ENCODE peak calls at places on chromosome 4, in six cellular contexts. G, K, X, J, A and N are unnamed samples. For H3K27me3, the result is how much of the 10 kb centered on the place peaks cover.

GRCh38 chr4:168648929-168649328 is 152.1 kb downstream of the PALLD start:
- DNase-seq in G (no peak), K (no peak), X (no peak), J (peak), A (no peak), N (no peak)

GRCh38 chr4:41670530-41670929 is 78.0 kb downstream of the PHOX2B start:
- DNase-seq in G (no peak), K (no peak), X (no peak), J (no peak), A (peak), N (no peak)

GRCh38 chr4:14072506-14072905 is 445.0 kb upstream of the BOD1L1 start:
- DNase-seq in G (no peak), K (no peak), X (no peak), J (no peak), A (no peak), N (no peak)

GRCh38 chr4:124641715-124642380 is 70.7 kb downstream of the ANKRD50 start:
- DNase-seq in G (no peak), K (no peak), X (no peak), J (peak), A (no peak), N (no peak)

GRCh38 chr4:10237131-10237530 is 120.5 kb upstream of the WDR1 start:
- DNase-seq in G (no peak), K (no peak), X (no peak), J (no peak), A (no peak), N (no peak)

GRCh38 chr4:115687356-115687755 is 573.9 kb upstream of the NDST4 start:
- DNase-seq in G (no peak), K (no peak), X (no peak), J (peak), A (no peak), N (no peak)

GRCh38 chr4:182736207-182736606 is 181.0 kb downstream of the DCTD start:
- DNase-seq in G (no peak), K (no peak), X (no peak), J (no peak), A (no peak), N (no peak)

GRCh38 chr4:185998791-185999190 is 70.2 kb upstream of the TLR3 start:
- DNase-seq in G (no peak), K (no peak), X (no peak), J (peak), A (no peak), N (no peak)

GRCh38 chr4:83757121-83757621 is 221.3 kb downstream of the GPAT3 start:
- DNase-seq in G (no peak), K (no peak), X (no peak), J (peak), A (no peak), N (no peak)

GRCh38 chr4:182337366-182337765 is 94.2 kb downstream of the TENM3 start:
- DNase-seq in G (no peak), K (no peak), X (no peak), J (no peak), A (no peak), N (no peak)

GRCh38 chr4:159006202-159006601 is 96.7 kb upstream of the RAPGEF2 start:
- DNase-seq in G (no peak), K (no peak), X (no peak), J (peak), A (no peak), N (no peak)

GRCh38 chr4:16197842-16198241 is 28.4 kb downstream of the TAPT1 start:
- DNase-seq in G (no peak), K (no peak), X (no peak), J (no peak), A (no peak), N (no peak)

GRCh38 chr4:52823478-52824092 is 38.5 kb upstream of the RASL11B start:
- DNase-seq in G (no peak), K (no peak), X (no peak), J (peak), A (no peak), N (no peak)

GRCh38 chr4:55172694-55173287 is 47.4 kb upstream of the KDR start:
- DNase-seq in G (peak), K (no peak), X (no peak), J (peak), A (peak), N (no peak)

GRCh38 chr4:72397314-72397713 is 171.7 kb downstream of the ADAMTS3 start:
- DNase-seq in G (no peak), K (peak), X (peak), J (peak), A (no peak), N (no peak)

GRCh38 chr4:126465341-126465740 is 1150.6 kb downstream of the FAT4 start:
- DNase-seq in G (no peak), K (no peak), X (no peak), J (no peak), A (no peak), N (no peak)

GRCh38 chr4:10461091-10461849 is 4.0 kb upstream of the ZNF518B start:
- DNase-seq in G (peak), K (peak), X (peak), J (peak), A (peak), N (no peak)

GRCh38 chr4:76067652-76068286 is 6.7 kb upstream of the ART3 start:
- DNase-seq in G (peak), K (peak), X (peak), J (peak), A (peak), N (peak)

GRCh38 chr4:87073187-87073569 is 138.4 kb downstream of the AFF1 start:
- DNase-seq in G (no peak), K (no peak), X (no peak), J (no peak), A (no peak), N (no peak)

GRCh38 chr4:88110826-88111225 is 47.6 kb downstream of the ABCG2 start:
- DNase-seq in G (no peak), K (no peak), X (no peak), J (no peak), A (no peak), N (no peak)

GRCh38 chr4:98801259-98801725 is 127.6 kb downstream of the EIF4E start:
- DNase-seq in G (no peak), K (no peak), X (no peak), J (no peak), A (no peak), N (no peak)

GRCh38 chr4:42512226-42512625 is 114.9 kb downstream of the SHISA3 start:
- DNase-seq in G (no peak), K (no peak), X (no peak), J (no peak), A (no peak), N (no peak)

GRCh38 chr4:102438873-102439614 is 62.1 kb upstream of the NFKB1 start:
- DNase-seq in G (no peak), K (peak), X (no peak), J (peak), A (no peak), N (no peak)

GRCh38 chr4:79772510-79772909 is 300.5 kb downstream of the ANTXR2 start:
- DNase-seq in G (no peak), K (no peak), X (no peak), J (no peak), A (no peak), N (no peak)

GRCh38 chr4:107854326-107855030 is 29.7 kb downstream of the SGMS2 start:
- DNase-seq in G (no peak), K (no peak), X (no peak), J (peak), A (no peak), N (no peak)

GRCh38 chr4:101198741-101199339 is 148.5 kb downstream of the PPP3CA start:
- DNase-seq in G (no peak), K (no peak), X (no peak), J (no peak), A (no peak), N (no peak)

GRCh38 chr4:150849016-150849415 is 166.1 kb downstream of the LRBA start:
- DNase-seq in G (no peak), K (no peak), X (no peak), J (no peak), A (no peak), N (no peak)

GRCh38 chr4:150591904-150592303 is 10.0 kb downstream of the MAB21L2 start:
- DNase-seq in G (no peak), K (no peak), X (no peak), J (no peak), A (no peak), N (no peak)

GRCh38 chr4:71255966-71256365 is 82.9 kb upstream of the SLC4A4 start:
- DNase-seq in G (no peak), K (no peak), X (no peak), J (no peak), A (no peak), N (no peak)

GRCh38 chr4:681736-682451 is 7.1 kb downstream of the SLC49A3 start:
- DNase-seq in G (no peak), K (no peak), X (peak), J (no peak), A (no peak), N (no peak)

GRCh38 chr4:86026720-86027119 is 333.1 kb downstream of the MAPK10 start:
- DNase-seq in G (no peak), K (no peak), X (no peak), J (no peak), A (no peak), N (no peak)

GRCh38 chr4:83082777-83083176 is 31.8 kb downstream of the PLAC8 start:
- DNase-seq in G (no peak), K (no peak), X (no peak), J (no peak), A (no peak), N (no peak)

GRCh38 chr4:8852118-8852704 is 19.4 kb downstream of the HMX1 start:
- DNase-seq in G (no peak), K (no peak), X (peak), J (no peak), A (peak), N (no peak)

GRCh38 chr4:78650106-78651021 is 98.8 kb downstream of the ANXA3 start:
- DNase-seq in G (no peak), K (no peak), X (no peak), J (peak), A (no peak), N (no peak)

GRCh38 chr4:22322996-22323395 is 192.9 kb downstream of the ADGRA3 start:
- DNase-seq in G (no peak), K (no peak), X (no peak), J (no peak), A (no peak), N (no peak)

GRCh38 chr4:142041788-142042187 is 405.4 kb downstream of the IL15 start:
- DNase-seq in G (no peak), K (no peak), X (no peak), J (no peak), A (no peak), N (no peak)

GRCh38 chr4:88697588-88698329 is at the start of gene NAP1L5:
- DNase-seq in G (peak), K (peak), X (peak), J (peak), A (peak), N (peak)

GRCh38 chr4:164706675-164707074 is 47.3 kb upstream of the SMIM31 start:
- DNase-seq in G (no peak), K (no peak), X (no peak), J (no peak), A (no peak), N (no peak)

DNA sequence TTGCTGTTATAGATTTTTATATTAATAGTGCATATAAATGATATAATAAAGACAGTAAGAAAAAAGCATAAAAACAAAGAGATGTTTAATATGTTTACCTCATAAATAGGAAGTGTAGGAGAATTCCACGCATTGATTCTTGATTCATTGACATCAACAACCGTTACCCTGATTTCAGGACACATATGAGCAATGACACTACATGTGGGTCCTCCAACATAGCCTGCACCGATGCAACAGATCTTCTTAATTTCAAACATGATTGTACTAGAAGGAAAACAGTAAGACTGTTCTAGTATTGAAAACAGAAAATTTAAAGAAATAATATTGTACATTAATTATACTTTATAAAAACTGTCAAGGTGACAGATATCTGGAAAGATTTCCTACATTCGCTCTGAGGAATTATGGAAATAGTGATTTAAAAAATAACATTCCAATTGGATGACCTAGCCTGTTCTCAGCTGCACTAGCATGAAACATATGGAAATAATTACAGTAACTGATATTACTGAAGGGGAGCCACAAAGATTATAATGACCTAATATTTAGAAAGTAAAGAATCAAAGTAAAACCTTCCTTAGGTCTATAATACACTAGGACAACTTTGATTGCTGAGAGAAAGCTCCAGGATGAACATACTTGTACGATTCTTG is 5.9 kb downstream of the UGDH start:
- DNase-seq in G (no peak), K (no peak), X (no peak), J (no peak), A (no peak), N (no peak)
- H3K4me3 ChIP-seq in G (no peak), K (no peak), X (no peak), J (peak), A (no peak), N (no peak)

GRCh38 chr4:145769450-145770037 is 89.6 kb downstream of the C4orf51 start:
- DNase-seq in G (no peak), K (no peak), X (no peak), J (no peak), A (no peak), N (no peak)
- H3K27ac ChIP-seq in G (no peak), K (no peak), X (no peak), J (no peak), A (no peak), N (no peak)

GRCh38 chr4:173537628-173538147 is 7.7 kb upstream of the HAND2 start:
- DNase-seq in G (peak), K (no peak), X (no peak), J (peak), A (no peak), N (no peak)
- H3K27me3 ChIP-seq in G (under half), K (under half), X (half or more), J (under half), A (half or more), N (under half)

DNA sequence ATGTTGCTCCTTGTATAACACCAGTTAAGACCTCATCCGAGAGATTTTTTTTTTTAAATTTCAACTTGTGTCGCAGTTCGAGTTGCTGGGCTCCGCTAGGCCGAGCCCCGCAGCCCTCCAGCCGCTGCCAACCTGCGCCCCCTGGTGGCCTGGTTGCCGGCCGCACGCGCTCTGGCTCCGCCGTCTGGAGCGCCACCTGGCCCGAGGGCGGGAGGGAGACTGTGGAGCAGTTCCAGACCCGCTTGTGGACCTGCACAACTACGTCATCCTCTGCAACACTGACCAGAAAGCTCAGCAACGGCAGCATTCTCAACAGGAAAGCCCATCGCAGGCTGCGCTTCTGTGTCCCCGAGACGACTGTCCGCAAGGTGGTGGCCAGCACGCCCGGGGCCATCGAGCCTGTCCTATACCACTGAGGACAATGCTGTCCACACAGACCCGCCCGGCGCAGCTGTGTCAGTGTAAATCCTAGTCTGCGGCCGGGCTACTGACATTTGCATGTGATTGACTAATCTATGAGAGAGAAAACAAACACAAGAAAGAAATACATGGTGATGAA is 39.1 kb downstream of the ARL9 start:
- DNase-seq in G (peak), K (peak), X (peak), J (peak), A (peak), N (peak)
- H3K4me3 ChIP-seq in G (peak), K (peak), X (peak), J (peak), A (peak), N (peak)

GRCh38 chr4:162163892-162164759 is at the start of gene FSTL5:
- DNase-seq in G (peak), K (no peak), X (peak), J (peak), A (peak), N (peak)
- H3K27ac ChIP-seq in G (no peak), K (no peak), X (no peak), J (peak), A (no peak), N (no peak)

GRCh38 chr4:174212061-174212460 is 71.4 kb downstream of the FBXO8 start:
- DNase-seq in G (no peak), K (no peak), X (no peak), J (no peak), A (no peak), N (no peak)
- H3K27me3 ChIP-seq in G (half or more), K (under half), X (half or more), J (half or more), A (half or more), N (under half)

DNA sequence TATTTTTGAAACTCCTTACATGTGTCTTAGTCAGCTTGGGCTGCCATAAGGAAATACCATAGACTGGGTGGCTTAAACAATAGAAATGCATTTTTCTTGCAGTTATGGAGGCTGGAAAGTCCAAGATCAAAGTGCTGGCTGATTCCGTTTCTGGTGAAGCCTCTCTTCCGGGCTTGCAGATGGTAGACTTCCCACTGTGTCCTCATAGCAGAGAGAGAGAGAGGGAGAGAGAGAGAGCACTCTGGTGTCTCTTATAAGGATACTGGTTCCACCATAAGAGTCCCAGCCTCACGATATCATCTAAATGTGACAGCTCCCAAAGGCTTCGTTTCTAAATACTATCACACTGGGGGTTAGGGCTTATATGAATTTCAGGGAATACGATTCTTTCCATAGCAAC is 39.7 kb downstream of the ENPEP start:
- DNase-seq in G (no peak), K (no peak), X (no peak), J (peak), A (no peak), N (no peak)
- H3K4me3 ChIP-seq in G (peak), K (peak), X (peak), J (no peak), A (peak), N (peak)

DNA sequence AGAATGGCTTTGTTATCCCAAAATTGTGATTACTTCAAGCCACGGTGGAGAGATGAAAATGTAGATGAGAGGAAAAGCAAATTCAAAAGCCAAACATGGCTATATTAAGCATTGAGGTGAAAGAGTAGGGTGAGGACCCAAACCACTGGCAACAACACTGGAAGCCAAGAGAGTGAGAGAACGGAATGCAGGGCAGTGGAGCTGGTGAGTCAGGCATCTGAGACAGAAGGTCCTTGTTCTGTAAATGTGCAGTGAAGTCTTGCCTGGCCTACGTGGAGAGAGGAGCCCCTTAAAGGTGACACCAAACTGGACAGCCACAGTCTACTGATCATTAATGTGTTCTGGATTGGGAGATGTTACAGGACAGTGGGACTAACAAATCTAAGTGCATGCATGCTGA is 22.8 kb upstream of the SEC24B start:
- DNase-seq in G (no peak), K (no peak), X (no peak), J (no peak), A (no peak), N (no peak)
- H3K27ac ChIP-seq in G (no peak), K (no peak), X (no peak), J (no peak), A (no peak), N (no peak)

GRCh38 chr4:6272863-6273660 is 3.4 kb downstream of the WFS1 start:
- DNase-seq in G (no peak), K (peak), X (peak), J (peak), A (no peak), N (no peak)

GRCh38 chr4:6273661-6273990 is 4.0 kb downstream of the WFS1 start:
- DNase-seq in G (no peak), K (no peak), X (no peak), J (no peak), A (no peak), N (no peak)

GRCh38 chr4:6277139-6277802 is 7.6 kb downstream of the WFS1 start:
- DNase-seq in G (peak), K (peak), X (no peak), J (no peak), A (peak), N (no peak)

GRCh38 chr4:6275898-6276563 is 6.4 kb downstream of the WFS1 start:
- DNase-seq in G (no peak), K (no peak), X (no peak), J (no peak), A (no peak), N (no peak)

GRCh38 chr4:6275351-6275750 is 5.7 kb downstream of the WFS1 start:
- DNase-seq in G (no peak), K (no peak), X (no peak), J (no peak), A (no peak), N (no peak)
- H3K27me3 ChIP-seq in G (under half), K (under half), X (under half), J (under half), A (under half), N (under half)